ENCODE peak calls at places on chromosomes 13 and 19, in ten cellular contexts. One of them, this sample, is unnamed. For H3K4me1, the result is how much of the 10 kb centered on the place peaks cover.

GRCh38 chr19:49542446-49542845 is 14.6 kb downstream of the RCN3 start:
- DNase-seq in HAP-1: no peak
- DNase-seq in mesenchymal stem cell: no peak
- DNase-seq in right lobe of liver: no peak
- DNase-seq in colonic mucosa: no peak
- DNase-seq in tibial nerve: no peak
- DNase-seq in HCT116: no peak
- DNase-seq in Peyer's patch: no peak
- DNase-seq in stomach: no peak
- DNase-seq in left lung: peak
- DNase-seq in this sample: no peak

GRCh38 chr19:12841094-12841493 is 2.8 kb downstream of the MAST1 start:
- DNase-seq in HAP-1: no peak
- DNase-seq in mesenchymal stem cell: peak
- DNase-seq in right lobe of liver: peak
- DNase-seq in colonic mucosa: no peak
- DNase-seq in tibial nerve: no peak
- DNase-seq in HCT116: no peak
- DNase-seq in Peyer's patch: no peak
- DNase-seq in stomach: no peak
- DNase-seq in left lung: no peak
- DNase-seq in this sample: no peak

GRCh38 chr19:45667620-45668341 is at the start of gene GIPR:
- DNase-seq in HAP-1: no peak
- DNase-seq in mesenchymal stem cell: peak
- DNase-seq in right lobe of liver: peak
- DNase-seq in colonic mucosa: peak
- DNase-seq in tibial nerve: no peak
- DNase-seq in HCT116: peak
- DNase-seq in Peyer's patch: peak
- DNase-seq in stomach: peak
- DNase-seq in left lung: peak
- DNase-seq in this sample: no peak

GRCh38 chr13:91533354-91533753 is 134.9 kb downstream of the GPC5 start:
- DNase-seq in HAP-1: no peak
- DNase-seq in mesenchymal stem cell: no peak
- DNase-seq in right lobe of liver: no peak
- DNase-seq in colonic mucosa: no peak
- DNase-seq in tibial nerve: no peak
- DNase-seq in HCT116: no peak
- DNase-seq in Peyer's patch: no peak
- DNase-seq in stomach: no peak
- DNase-seq in left lung: no peak
- DNase-seq in this sample: no peak

GRCh38 chr13:101390461-101390860 is 25.8 kb downstream of the NALCN start:
- DNase-seq in HAP-1: no peak
- DNase-seq in mesenchymal stem cell: peak
- DNase-seq in right lobe of liver: no peak
- DNase-seq in colonic mucosa: no peak
- DNase-seq in tibial nerve: no peak
- DNase-seq in HCT116: no peak
- DNase-seq in Peyer's patch: no peak
- DNase-seq in stomach: no peak
- DNase-seq in left lung: no peak
- DNase-seq in this sample: no peak

GRCh38 chr13:112231451-112232083 is 144.6 kb upstream of the SPACA7 start:
- DNase-seq in HAP-1: no peak
- DNase-seq in mesenchymal stem cell: no peak
- DNase-seq in right lobe of liver: no peak
- DNase-seq in colonic mucosa: no peak
- DNase-seq in tibial nerve: no peak
- DNase-seq in HCT116: no peak
- DNase-seq in Peyer's patch: peak
- DNase-seq in stomach: no peak
- DNase-seq in left lung: peak
- DNase-seq in this sample: no peak

GRCh38 chr13:20610006-20610405 is 43.0 kb downstream of the IFT88 start:
- DNase-seq in HAP-1: no peak
- DNase-seq in mesenchymal stem cell: no peak
- DNase-seq in right lobe of liver: no peak
- DNase-seq in colonic mucosa: no peak
- DNase-seq in tibial nerve: no peak
- DNase-seq in HCT116: no peak
- DNase-seq in Peyer's patch: no peak
- DNase-seq in stomach: no peak
- DNase-seq in left lung: no peak
- DNase-seq in this sample: no peak

GRCh38 chr19:53455828-53456227 is 11.7 kb upstream of the ZNF813 start:
- DNase-seq in HAP-1: no peak
- DNase-seq in mesenchymal stem cell: no peak
- DNase-seq in right lobe of liver: no peak
- DNase-seq in colonic mucosa: no peak
- DNase-seq in tibial nerve: no peak
- DNase-seq in HCT116: no peak
- DNase-seq in Peyer's patch: no peak
- DNase-seq in stomach: no peak
- DNase-seq in left lung: no peak
- DNase-seq in this sample: no peak

GRCh38 chr19:4014541-4015491 is 7.3 kb downstream of the PIAS4 start:
- DNase-seq in HAP-1: no peak
- DNase-seq in mesenchymal stem cell: no peak
- DNase-seq in right lobe of liver: no peak
- DNase-seq in colonic mucosa: peak
- DNase-seq in tibial nerve: no peak
- DNase-seq in HCT116: no peak
- DNase-seq in Peyer's patch: no peak
- DNase-seq in stomach: peak
- DNase-seq in left lung: no peak
- DNase-seq in this sample: peak

GRCh38 chr19:40907968-40908735 is 26.1 kb upstream of the CYP2A7 start:
- DNase-seq in HAP-1: no peak
- DNase-seq in mesenchymal stem cell: no peak
- DNase-seq in right lobe of liver: peak
- DNase-seq in colonic mucosa: no peak
- DNase-seq in tibial nerve: no peak
- DNase-seq in HCT116: no peak
- DNase-seq in Peyer's patch: no peak
- DNase-seq in stomach: no peak
- DNase-seq in left lung: peak
- DNase-seq in this sample: no peak
- H3K4me3 ChIP-seq in HAP-1: no peak
- H3K4me3 ChIP-seq in mesenchymal stem cell: no peak
- H3K4me3 ChIP-seq in right lobe of liver: no peak
- H3K4me3 ChIP-seq in colonic mucosa: peak
- H3K4me3 ChIP-seq in tibial nerve: no peak
- H3K4me3 ChIP-seq in HCT116: no peak
- H3K4me3 ChIP-seq in Peyer's patch: peak
- H3K4me3 ChIP-seq in stomach: no peak
- H3K4me3 ChIP-seq in left lung: no peak
- H3K4me3 ChIP-seq in this sample: no peak

DNA sequence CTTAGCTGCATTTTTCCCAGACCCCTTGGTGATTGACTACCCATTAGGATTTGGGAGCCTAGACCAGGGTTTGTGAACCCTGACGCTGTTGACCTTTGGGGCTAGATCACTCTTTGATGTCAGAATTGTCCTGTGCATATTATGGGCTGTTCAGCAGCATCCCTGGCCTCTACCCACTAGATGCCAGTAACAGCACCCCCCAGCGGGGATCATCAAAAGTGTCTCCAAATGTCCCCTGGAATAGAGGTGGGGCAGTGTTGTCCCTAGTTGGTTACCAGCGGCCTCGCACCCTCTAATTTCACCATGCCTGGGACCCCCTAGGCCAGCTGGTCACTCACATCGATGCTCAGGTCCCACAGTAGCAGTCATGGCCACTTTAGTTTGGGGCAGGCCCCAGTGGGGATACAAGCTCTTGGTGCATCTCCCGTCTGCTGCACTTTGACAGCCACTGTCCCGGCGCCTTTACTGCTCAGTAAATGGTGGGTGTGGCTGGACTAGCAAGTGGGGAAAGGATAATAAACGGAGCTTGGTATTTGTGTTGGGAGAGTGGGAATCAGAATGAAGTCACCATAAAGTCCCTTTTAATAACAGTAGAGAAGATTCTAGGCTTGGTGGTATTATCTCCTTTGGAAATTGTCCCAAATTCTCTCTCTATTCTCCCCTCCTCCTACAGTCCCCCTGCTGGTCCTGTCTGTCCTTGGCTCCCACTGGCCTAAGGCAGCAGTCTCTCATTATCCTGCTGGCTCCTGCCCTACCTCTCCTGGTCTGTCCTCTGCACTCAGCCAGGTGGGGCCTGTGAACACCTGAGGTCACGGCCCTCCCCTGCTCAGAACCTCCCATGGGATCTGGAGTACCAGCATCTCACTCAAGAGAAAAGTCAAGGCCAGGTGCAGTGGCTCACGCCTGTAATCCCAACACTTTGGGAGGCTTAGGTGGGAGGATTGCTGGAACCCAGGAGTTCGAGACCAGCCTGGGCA is 80.6 kb downstream of the SIPA1L3 start:
- DNase-seq in HAP-1: no peak
- DNase-seq in mesenchymal stem cell: no peak
- DNase-seq in right lobe of liver: no peak
- DNase-seq in colonic mucosa: peak
- DNase-seq in tibial nerve: no peak
- DNase-seq in HCT116: no peak
- DNase-seq in Peyer's patch: no peak
- DNase-seq in stomach: no peak
- DNase-seq in left lung: no peak
- DNase-seq in this sample: no peak
- H3K4me1 ChIP-seq in HAP-1: under half
- H3K4me1 ChIP-seq in mesenchymal stem cell: under half
- H3K4me1 ChIP-seq in right lobe of liver: under half
- H3K4me1 ChIP-seq in colonic mucosa: under half
- H3K4me1 ChIP-seq in tibial nerve: under half
- H3K4me1 ChIP-seq in HCT116: half or more
- H3K4me1 ChIP-seq in Peyer's patch: under half
- H3K4me1 ChIP-seq in stomach: under half
- H3K4me1 ChIP-seq in left lung: under half
- H3K4me1 ChIP-seq in this sample: under half

GRCh38 chr13:43991773-43992201 is 112.1 kb downstream of the LACC1 start:
- DNase-seq in HAP-1: no peak
- DNase-seq in mesenchymal stem cell: no peak
- DNase-seq in right lobe of liver: no peak
- DNase-seq in colonic mucosa: no peak
- DNase-seq in tibial nerve: no peak
- DNase-seq in HCT116: no peak
- DNase-seq in Peyer's patch: no peak
- DNase-seq in stomach: no peak
- DNase-seq in left lung: no peak
- DNase-seq in this sample: no peak
- H3K4me3 ChIP-seq in HAP-1: no peak
- H3K4me3 ChIP-seq in mesenchymal stem cell: no peak
- H3K4me3 ChIP-seq in right lobe of liver: no peak
- H3K4me3 ChIP-seq in colonic mucosa: no peak
- H3K4me3 ChIP-seq in tibial nerve: no peak
- H3K4me3 ChIP-seq in HCT116: no peak
- H3K4me3 ChIP-seq in Peyer's patch: no peak
- H3K4me3 ChIP-seq in stomach: no peak
- H3K4me3 ChIP-seq in left lung: no peak
- H3K4me3 ChIP-seq in this sample: no peak

GRCh38 chr19:5624741-5625140 is 1.9 kb downstream of the SAFB start:
- DNase-seq in HAP-1: no peak
- DNase-seq in mesenchymal stem cell: no peak
- DNase-seq in right lobe of liver: no peak
- DNase-seq in colonic mucosa: no peak
- DNase-seq in tibial nerve: no peak
- DNase-seq in HCT116: no peak
- DNase-seq in Peyer's patch: peak
- DNase-seq in stomach: no peak
- DNase-seq in left lung: no peak
- DNase-seq in this sample: no peak
- H3K4me1 ChIP-seq in HAP-1: under half
- H3K4me1 ChIP-seq in mesenchymal stem cell: under half
- H3K4me1 ChIP-seq in right lobe of liver: half or more
- H3K4me1 ChIP-seq in colonic mucosa: under half
- H3K4me1 ChIP-seq in tibial nerve: half or more
- H3K4me1 ChIP-seq in HCT116: under half
- H3K4me1 ChIP-seq in Peyer's patch: half or more
- H3K4me1 ChIP-seq in stomach: half or more
- H3K4me1 ChIP-seq in left lung: under half
- H3K4me1 ChIP-seq in this sample: half or more

DNA sequence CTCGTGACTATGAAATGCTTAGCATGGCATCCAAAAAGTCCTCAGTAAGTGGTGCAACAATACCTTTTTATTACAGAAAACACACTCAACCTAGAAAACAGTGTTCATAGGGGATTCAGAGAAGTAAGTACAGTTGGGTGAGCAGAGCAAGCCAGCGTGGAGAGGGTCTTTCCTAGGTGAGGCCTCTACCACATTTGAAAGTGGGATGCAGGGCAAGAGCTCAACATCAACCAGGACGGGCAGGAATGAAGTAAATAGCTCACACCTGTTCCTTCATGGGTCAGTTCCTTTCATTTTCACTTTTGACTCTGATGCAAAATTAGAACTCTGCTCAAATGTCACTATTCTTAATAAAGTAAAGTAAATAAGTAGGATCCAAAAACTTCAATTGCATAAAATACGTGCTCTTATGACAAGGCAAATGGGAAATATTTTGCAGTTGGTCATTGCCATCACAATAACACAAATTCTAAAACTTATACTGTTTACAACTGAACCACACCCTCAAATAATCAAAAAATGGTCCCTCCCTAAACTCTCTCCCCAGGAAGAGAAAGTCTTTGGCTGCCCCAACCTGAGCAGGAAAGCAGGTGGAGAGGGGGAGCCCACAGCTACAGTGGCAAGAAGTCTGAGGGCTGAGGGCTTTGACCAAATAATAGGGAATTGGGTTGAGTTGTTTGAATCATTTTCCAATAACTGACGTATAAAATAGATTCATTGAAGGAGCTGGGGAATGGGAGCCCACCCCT is 20.2 kb downstream of the CHAMP1 start:
- DNase-seq in HAP-1: no peak
- DNase-seq in mesenchymal stem cell: no peak
- DNase-seq in right lobe of liver: no peak
- DNase-seq in colonic mucosa: no peak
- DNase-seq in tibial nerve: no peak
- DNase-seq in HCT116: no peak
- DNase-seq in Peyer's patch: no peak
- DNase-seq in stomach: no peak
- DNase-seq in left lung: no peak
- DNase-seq in this sample: no peak
- H3K4me3 ChIP-seq in HAP-1: no peak
- H3K4me3 ChIP-seq in mesenchymal stem cell: no peak
- H3K4me3 ChIP-seq in right lobe of liver: no peak
- H3K4me3 ChIP-seq in colonic mucosa: no peak
- H3K4me3 ChIP-seq in tibial nerve: no peak
- H3K4me3 ChIP-seq in HCT116: no peak
- H3K4me3 ChIP-seq in Peyer's patch: no peak
- H3K4me3 ChIP-seq in stomach: no peak
- H3K4me3 ChIP-seq in left lung: no peak
- H3K4me3 ChIP-seq in this sample: no peak

GRCh38 chr13:24264976-24265375 is 44.4 kb upstream of the C1QTNF9 start:
- DNase-seq in HAP-1: no peak
- DNase-seq in mesenchymal stem cell: no peak
- DNase-seq in right lobe of liver: no peak
- DNase-seq in colonic mucosa: no peak
- DNase-seq in tibial nerve: no peak
- DNase-seq in HCT116: no peak
- DNase-seq in Peyer's patch: peak
- DNase-seq in stomach: no peak
- DNase-seq in left lung: peak
- DNase-seq in this sample: no peak
- H3K4me1 ChIP-seq in HAP-1: under half
- H3K4me1 ChIP-seq in mesenchymal stem cell: under half
- H3K4me1 ChIP-seq in right lobe of liver: half or more
- H3K4me1 ChIP-seq in colonic mucosa: under half
- H3K4me1 ChIP-seq in tibial nerve: under half
- H3K4me1 ChIP-seq in HCT116: under half
- H3K4me1 ChIP-seq in Peyer's patch: under half
- H3K4me1 ChIP-seq in stomach: under half
- H3K4me1 ChIP-seq in left lung: under half
- H3K4me1 ChIP-seq in this sample: under half

This sample was measured in psoas muscle.